ENCODE peak calls at places on chromosomes 7 and 10, in nine cellular contexts. One of them, this sample, is unnamed.

GRCh38 chr10:31134303-31134928 is 102.8 kb upstream of the ZNF438 start:
- DNase-seq in NCI-H446: peak
- DNase-seq in fibroblast of pulmonary artery: peak
- DNase-seq in ACHN: no peak
- DNase-seq in nephron progenitor cell: peak
- DNase-seq in fibroblast of gingiva: peak
- DNase-seq in epithelial cell of esophagus: peak
- DNase-seq in activated CD8-positive, alpha-beta memory T cell treated with anti-CD3 and anti-CD28 coated beads for 48 hours: no peak
- DNase-seq in PC-3: peak
- DNase-seq in this sample: no peak

GRCh38 chr7:90178592-90179279 is 24.5 kb downstream of the STEAP1 start:
- DNase-seq in PC-3: peak
- DNase-seq in ACHN: peak
- DNase-seq in epithelial cell of esophagus: peak
- DNase-seq in activated CD8-positive, alpha-beta memory T cell treated with anti-CD3 and anti-CD28 coated beads for 48 hours: no peak
- DNase-seq in fibroblast of gingiva: peak
- DNase-seq in NCI-H446: no peak
- DNase-seq in fibroblast of pulmonary artery: peak
- DNase-seq in nephron progenitor cell: no peak
- DNase-seq in this sample: peak

GRCh38 chr7:130345106-130345505 is 490 bp downstream of the CPA5 start:
- DNase-seq in fibroblast of gingiva: no peak
- DNase-seq in PC-3: no peak
- DNase-seq in fibroblast of pulmonary artery: no peak
- DNase-seq in ACHN: no peak
- DNase-seq in NCI-H446: no peak
- DNase-seq in activated CD8-positive, alpha-beta memory T cell treated with anti-CD3 and anti-CD28 coated beads for 48 hours: no peak
- DNase-seq in nephron progenitor cell: no peak
- DNase-seq in epithelial cell of esophagus: no peak
- DNase-seq in this sample: no peak

GRCh38 chr7:101519324-101520017 is 109.6 kb downstream of the MYL10 start:
- DNase-seq in nephron progenitor cell: peak
- DNase-seq in ACHN: no peak
- DNase-seq in fibroblast of pulmonary artery: peak
- DNase-seq in PC-3: peak
- DNase-seq in activated CD8-positive, alpha-beta memory T cell treated with anti-CD3 and anti-CD28 coated beads for 48 hours: no peak
- DNase-seq in NCI-H446: no peak
- DNase-seq in epithelial cell of esophagus: no peak
- DNase-seq in fibroblast of gingiva: peak
- DNase-seq in this sample: peak

GRCh38 chr10:4982764-4983226 is 19.6 kb downstream of the AKR1C1 start:
- DNase-seq in fibroblast of gingiva: peak
- DNase-seq in ACHN: no peak
- DNase-seq in NCI-H446: no peak
- DNase-seq in fibroblast of pulmonary artery: peak
- DNase-seq in PC-3: peak
- DNase-seq in activated CD8-positive, alpha-beta memory T cell treated with anti-CD3 and anti-CD28 coated beads for 48 hours: no peak
- DNase-seq in epithelial cell of esophagus: peak
- DNase-seq in nephron progenitor cell: no peak
- DNase-seq in this sample: peak

GRCh38 chr10:72886596-72887522 is 6.7 kb upstream of the OIT3 start:
- DNase-seq in epithelial cell of esophagus: peak
- DNase-seq in activated CD8-positive, alpha-beta memory T cell treated with anti-CD3 and anti-CD28 coated beads for 48 hours: no peak
- DNase-seq in fibroblast of pulmonary artery: peak
- DNase-seq in NCI-H446: no peak
- DNase-seq in PC-3: no peak
- DNase-seq in ACHN: no peak
- DNase-seq in nephron progenitor cell: no peak
- DNase-seq in fibroblast of gingiva: no peak
- DNase-seq in this sample: no peak

GRCh38 chr7:134851141-134851540 is 71.7 kb downstream of the CALD1 start:
- DNase-seq in fibroblast of gingiva: no peak
- DNase-seq in fibroblast of pulmonary artery: no peak
- DNase-seq in activated CD8-positive, alpha-beta memory T cell treated with anti-CD3 and anti-CD28 coated beads for 48 hours: no peak
- DNase-seq in NCI-H446: no peak
- DNase-seq in PC-3: peak
- DNase-seq in nephron progenitor cell: no peak
- DNase-seq in epithelial cell of esophagus: peak
- DNase-seq in ACHN: no peak
- DNase-seq in this sample: no peak

GRCh38 chr10:115706482-115707076 is 566.4 kb downstream of the GFRA1 start:
- DNase-seq in fibroblast of pulmonary artery: peak
- DNase-seq in epithelial cell of esophagus: peak
- DNase-seq in ACHN: peak
- DNase-seq in NCI-H446: no peak
- DNase-seq in nephron progenitor cell: no peak
- DNase-seq in activated CD8-positive, alpha-beta memory T cell treated with anti-CD3 and anti-CD28 coated beads for 48 hours: no peak
- DNase-seq in PC-3: peak
- DNase-seq in fibroblast of gingiva: peak
- DNase-seq in this sample: peak

GRCh38 chr7:26959290-26959689 is 94.9 kb upstream of the SKAP2 start:
- DNase-seq in nephron progenitor cell: no peak
- DNase-seq in PC-3: peak
- DNase-seq in ACHN: peak
- DNase-seq in activated CD8-positive, alpha-beta memory T cell treated with anti-CD3 and anti-CD28 coated beads for 48 hours: no peak
- DNase-seq in fibroblast of pulmonary artery: no peak
- DNase-seq in fibroblast of gingiva: no peak
- DNase-seq in epithelial cell of esophagus: no peak
- DNase-seq in NCI-H446: no peak
- DNase-seq in this sample: no peak

GRCh38 chr10:118953999-118954398 is 75.5 kb upstream of the NANOS1 start:
- DNase-seq in fibroblast of pulmonary artery: no peak
- DNase-seq in nephron progenitor cell: no peak
- DNase-seq in ACHN: no peak
- DNase-seq in fibroblast of gingiva: peak
- DNase-seq in epithelial cell of esophagus: no peak
- DNase-seq in activated CD8-positive, alpha-beta memory T cell treated with anti-CD3 and anti-CD28 coated beads for 48 hours: no peak
- DNase-seq in PC-3: no peak
- DNase-seq in NCI-H446: no peak
- DNase-seq in this sample: no peak

GRCh38 chr10:35505241-35505873 is 99.8 kb upstream of the GJD4 start:
- DNase-seq in epithelial cell of esophagus: no peak
- DNase-seq in activated CD8-positive, alpha-beta memory T cell treated with anti-CD3 and anti-CD28 coated beads for 48 hours: no peak
- DNase-seq in ACHN: no peak
- DNase-seq in PC-3: no peak
- DNase-seq in fibroblast of gingiva: no peak
- DNase-seq in NCI-H446: no peak
- DNase-seq in nephron progenitor cell: no peak
- DNase-seq in fibroblast of pulmonary artery: no peak
- DNase-seq in this sample: no peak

GRCh38 chr10:103598654-103599115 is 105.2 kb downstream of the NEURL1 start:
- DNase-seq in fibroblast of gingiva: peak
- DNase-seq in ACHN: peak
- DNase-seq in epithelial cell of esophagus: peak
- DNase-seq in nephron progenitor cell: peak
- DNase-seq in PC-3: peak
- DNase-seq in NCI-H446: peak
- DNase-seq in activated CD8-positive, alpha-beta memory T cell treated with anti-CD3 and anti-CD28 coated beads for 48 hours: no peak
- DNase-seq in fibroblast of pulmonary artery: peak
- DNase-seq in this sample: peak